ENCODE peak calls at places on chromosomes 1 and 21, in eight cellular contexts. I, R, L, Q, S, O, K and D are unnamed samples.

GRCh38 chr1:23930270-23930669 is 17.1 kb upstream of the CNR2 start:
- DNase-seq in K (no peak), O (no peak), R (no peak), I (no peak), Q (no peak), L (no peak), S (no peak), D (no peak)

GRCh38 chr1:178344513-178345077 is 152.2 kb downstream of the CLEC20A start:
- DNase-seq in S (peak), O (no peak), L (peak), I (peak), R (no peak), Q (no peak), K (no peak), D (no peak)

GRCh38 chr21:41137401-41137800 is 30.6 kb upstream of the BACE2 start:
- DNase-seq in I (no peak), Q (no peak), K (no peak), O (no peak), L (no peak), S (no peak), R (no peak), D (no peak)

GRCh38 chr1:203406446-203407045 is 55.6 kb upstream of the FMOD start:
- DNase-seq in R (no peak), I (no peak), O (no peak), Q (no peak), L (peak), S (no peak), K (peak), D (no peak)

GRCh38 chr1:232416026-232416568 is 213.8 kb downstream of the SIPA1L2 start:
- DNase-seq in O (no peak), Q (no peak), S (peak), L (peak), K (no peak), I (no peak), R (peak), D (no peak)

GRCh38 chr1:210394281-210394798 is 65.6 kb downstream of the HHAT start:
- DNase-seq in I (no peak), R (no peak), L (no peak), K (peak), O (no peak), Q (no peak), S (peak), D (no peak)

GRCh38 chr1:165697881-165698842 is at the start of gene ALDH9A1:
- DNase-seq in L (peak), R (peak), I (peak), Q (peak), O (peak), K (peak), S (peak), D (peak)

GRCh38 chr1:60458111-60458510 is 384.5 kb upstream of the C1orf87 start:
- DNase-seq in K (no peak), O (no peak), Q (no peak), R (no peak), S (no peak), I (no peak), L (no peak), D (no peak)

GRCh38 chr1:219812491-219813221 is 115.7 kb downstream of the SLC30A10 start:
- DNase-seq in Q (peak), L (peak), R (peak), K (peak), O (no peak), I (peak), S (peak), D (peak)

GRCh38 chr21:19122371-19122770 is 718.8 kb upstream of the TMPRSS15 start:
- DNase-seq in O (no peak), S (no peak), R (peak), Q (no peak), K (no peak), L (no peak), I (no peak), D (peak)